ENCODE peak calls at places on chromosomes 12 and 14, in seven cellular contexts. R is A549, C is hepatocyte, X is adrenal gland, P is spleen, E is tibial nerve, S is neural progenitor cell. G is an unnamed sample. For H3K4me1, the result is how much of the 10 kb centered on the place peaks cover.

GRCh38 chr12:40988831-40989230 is 199.3 kb upstream of the PDZRN4 start:
- DNase-seq in R (no peak), C (no peak), X (no peak), P (no peak), E (no peak), S (no peak), G (no peak)

GRCh38 chr12:119512772-119513497 is 80.6 kb upstream of the TMEM233 start:
- DNase-seq in R (no peak), C (peak), X (peak), P (no peak), E (peak), S (peak), G (no peak)

GRCh38 chr12:22333751-22334695 is 484 bp downstream of the ST8SIA1 start:
- DNase-seq in R (no peak), C (peak), X (peak), P (peak), E (no peak), S (peak), G (peak)

GRCh38 chr14:95248422-95248821 is 71.3 kb downstream of the CLMN start:
- DNase-seq in R (peak), C (no peak), X (no peak), P (peak), E (no peak), S (no peak), G (peak)

GRCh38 chr12:124744659-124745467 is 118.8 kb downstream of the SCARB1 start:
- DNase-seq in R (peak), C (no peak), X (no peak), P (no peak), E (no peak), S (no peak), G (no peak)

GRCh38 chr12:56629459-56630179 is 507 bp downstream of the BAZ2A start:
- DNase-seq in R (peak), C (peak), X (peak), P (no peak), E (no peak), S (peak), G (no peak)

GRCh38 chr14:73738518-73739173 is 24.5 kb upstream of the PNMA1 start:
- DNase-seq in R (no peak), C (peak), X (no peak), P (peak), E (no peak), S (no peak), G (no peak)

GRCh38 chr12:67940780-67941243 is 48.4 kb upstream of the IFNG-AS1 start:
- DNase-seq in R (no peak), C (peak), X (no peak), P (no peak), E (no peak), S (no peak), G (no peak)

GRCh38 chr12:56221233-56221756 is 427 bp downstream of the RNF41 start:
- DNase-seq in R (peak), C (peak), X (peak), P (peak), E (peak), S (peak), G (peak)

GRCh38 chr14:43894534-43894933 is 612.5 kb downstream of the FSCB start:
- DNase-seq in R (no peak), C (no peak), X (no peak), P (no peak), E (no peak), S (peak), G (no peak)

GRCh38 chr12:58814036-58814435 is 106.3 kb downstream of the LRIG3 start:
- DNase-seq in R (no peak), C (no peak), X (no peak), P (no peak), E (no peak), S (no peak), G (no peak)

GRCh38 chr12:42426733-42427132 is 100.8 kb downstream of the PPHLN1 start:
- DNase-seq in R (peak), C (no peak), X (no peak), P (no peak), E (no peak), S (peak), G (no peak)

GRCh38 chr12:32811686-32812392 is 56.1 kb upstream of the YARS2 start:
- DNase-seq in R (no peak), C (no peak), X (no peak), P (no peak), E (no peak), S (no peak), G (no peak)

GRCh38 chr12:1914116-1914911 is 4.1 kb downstream of the CACNA2D4 start:
- DNase-seq in R (no peak), C (no peak), X (peak), P (peak), E (peak), S (no peak), G (peak)

GRCh38 chr12:58530421-58531067 is 389.8 kb downstream of the LRIG3 start:
- DNase-seq in R (no peak), C (no peak), X (no peak), P (no peak), E (no peak), S (no peak), G (no peak)

GRCh38 chr12:114407566-114408411 is 1.8 kb upstream of the TBX5 start:
- DNase-seq in R (no peak), C (peak), X (no peak), P (no peak), E (no peak), S (no peak), G (no peak)

GRCh38 chr12:56469007-56469930 is 891 bp downstream of the SPRYD4 start:
- DNase-seq in R (peak), C (no peak), X (peak), P (peak), E (no peak), S (no peak), G (no peak)

GRCh38 chr14:52313903-52314481 is at the start of gene PTGER2:
- DNase-seq in R (peak), C (peak), X (peak), P (peak), E (peak), S (peak), G (peak)

GRCh38 chr14:94193776-94194175 is 19.7 kb downstream of the PPP4R4 start:
- DNase-seq in R (no peak), C (no peak), X (no peak), P (no peak), E (no peak), S (no peak), G (no peak)

GRCh38 chr12:109840349-109841073 is 7.3 kb upstream of the TRPV4 start:
- DNase-seq in R (peak), C (no peak), X (no peak), P (no peak), E (no peak), S (peak), G (no peak)

GRCh38 chr12:85829391-85829790 is 6.8 kb downstream of the RASSF9 start:
- DNase-seq in R (no peak), C (no peak), X (no peak), P (no peak), E (no peak), S (no peak), G (no peak)

GRCh38 chr12:32307352-32307751 is 92.0 kb upstream of the FGD4 start:
- DNase-seq in R (no peak), C (no peak), X (no peak), P (no peak), E (no peak), S (no peak), G (no peak)

GRCh38 chr14:31162910-31163649 is 44.5 kb downstream of the HECTD1 start:
- DNase-seq in R (no peak), C (no peak), X (no peak), P (no peak), E (no peak), S (no peak), G (no peak)

GRCh38 chr12:106248849-106249371 is 1.1 kb upstream of the CKAP4 start:
- DNase-seq in R (no peak), C (no peak), X (no peak), P (peak), E (no peak), S (no peak), G (peak)

GRCh38 chr14:75334191-75335051 is 55.8 kb downstream of the FOS start:
- DNase-seq in R (no peak), C (no peak), X (peak), P (peak), E (peak), S (no peak), G (peak)

GRCh38 chr12:108832730-108833354 is 24.5 kb downstream of the SSH1 start:
- DNase-seq in R (no peak), C (no peak), X (no peak), P (peak), E (no peak), S (no peak), G (no peak)

GRCh38 chr12:57927086-57927485 is 14.3 kb upstream of the ATP23 start:
- DNase-seq in R (no peak), C (no peak), X (no peak), P (no peak), E (no peak), S (no peak), G (no peak)

GRCh38 chr12:70724444-70724843 is 87.2 kb upstream of the PTPRB start:
- DNase-seq in R (no peak), C (no peak), X (no peak), P (no peak), E (no peak), S (peak), G (no peak)

GRCh38 chr12:92188517-92189188 is 43.0 kb upstream of the BTG1 start:
- DNase-seq in R (no peak), C (peak), X (no peak), P (no peak), E (no peak), S (no peak), G (no peak)

GRCh38 chr14:52313493-52313881 is 625 bp upstream of the PTGER2 start:
- DNase-seq in R (no peak), C (no peak), X (no peak), P (no peak), E (no peak), S (no peak), G (no peak)

GRCh38 chr14:67260965-67261364 is 19.7 kb downstream of the PALS1 start:
- DNase-seq in R (no peak), C (no peak), X (no peak), P (no peak), E (no peak), S (no peak), G (no peak)

GRCh38 chr12:46818654-46819053 is 7.1 kb downstream of the SLC38A4 start:
- DNase-seq in R (no peak), C (no peak), X (no peak), P (no peak), E (no peak), S (no peak), G (no peak)

DNA sequence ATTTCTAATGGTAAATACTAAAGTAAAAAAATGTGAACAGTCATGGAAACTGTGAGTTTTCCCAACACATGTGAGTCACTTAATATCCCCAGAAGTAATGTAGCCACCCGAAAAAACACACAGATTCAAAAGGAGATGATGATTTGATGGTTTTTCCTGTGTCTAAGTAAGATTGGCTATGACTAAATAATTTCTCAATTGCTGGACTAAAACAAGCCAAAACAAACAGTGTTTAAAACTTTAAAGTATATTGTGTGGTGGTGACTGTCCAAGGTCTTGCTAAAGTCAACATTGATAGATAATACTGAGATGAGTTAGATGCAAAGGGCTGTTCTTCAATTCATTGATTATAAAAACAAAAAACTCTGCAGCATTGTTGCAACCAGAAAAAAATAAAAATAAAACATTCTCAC is 89.6 kb upstream of the SOX5 start:
- DNase-seq in R (no peak), C (peak), X (no peak), P (no peak), E (no peak), S (no peak), G (no peak)
- H3K4me1 ChIP-seq in R (under half), C (under half), X (under half), P (under half), E (under half), S (under half), G (under half)

DNA sequence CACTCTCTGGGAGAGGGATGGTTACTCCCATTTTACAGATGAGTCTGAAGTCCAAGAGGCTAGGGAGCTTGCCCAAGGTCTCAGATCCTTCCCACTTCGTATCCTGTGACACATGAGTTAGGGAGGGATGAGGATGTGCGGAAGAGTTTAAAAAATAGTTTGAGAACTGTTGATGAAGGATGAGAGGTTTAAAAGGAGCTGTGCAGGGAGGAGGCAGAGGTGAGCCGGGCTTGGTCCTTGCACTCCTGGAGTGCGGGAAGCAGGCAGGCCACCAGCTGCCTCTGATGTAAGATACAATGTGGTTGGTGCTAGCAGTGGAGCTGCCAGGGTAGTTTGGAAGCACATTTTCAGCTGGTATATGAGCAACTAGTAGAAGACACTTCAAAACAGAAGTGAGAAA is 46.5 kb downstream of the TSPAN9 start:
- DNase-seq in R (no peak), C (no peak), X (no peak), P (no peak), E (no peak), S (no peak), G (no peak)
- TF ChIP-seq CTCF in R (no peak), C (no peak), X (no peak), P (no peak), E (no peak), S (no peak), G (no peak)

GRCh38 chr14:34691173-34691572 is 23.2 kb downstream of the CFL2 start:
- DNase-seq in R (no peak), C (no peak), X (no peak), P (no peak), E (no peak), S (no peak), G (no peak)
- H3K27ac ChIP-seq in R (no peak), C (no peak), X (no peak), P (no peak), E (no peak), S (no peak), G (no peak)

GRCh38 chr14:100143523-100143922 is 15.9 kb downstream of the DEGS2 start:
- DNase-seq in R (no peak), C (no peak), X (no peak), P (no peak), E (no peak), S (no peak), G (no peak)
- H3K4me1 ChIP-seq in R (under half), C (half or more), X (under half), P (half or more), E (under half), S (under half), G (under half)

GRCh38 chr14:20657216-20658211 is 16.0 kb upstream of the OR6S1 start:
- DNase-seq in R (peak), C (peak), X (no peak), P (peak), E (no peak), S (peak), G (no peak)
- TF ChIP-seq CTCF in R (peak), C (peak), X (no peak), P (peak), E (no peak), S (peak), G (no peak)

DNA sequence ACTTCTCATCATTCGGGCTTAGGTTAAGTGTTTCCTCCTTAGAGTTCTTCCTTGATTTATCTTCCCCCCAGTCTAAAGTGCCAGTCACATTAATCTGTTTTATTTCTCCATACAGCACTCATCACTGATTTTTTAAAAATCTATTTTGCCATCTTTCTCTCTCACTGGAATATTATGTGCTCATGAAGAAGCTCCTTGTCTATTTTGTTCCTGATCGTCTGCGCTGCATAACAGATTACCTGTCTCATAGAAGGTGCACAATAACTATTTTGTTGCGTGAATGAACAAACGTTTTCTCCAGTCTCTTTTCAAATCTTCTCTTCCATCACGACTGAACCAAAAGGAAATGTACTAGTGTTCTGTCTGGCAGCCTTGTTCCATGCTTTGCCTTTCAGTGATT is 2.7 kb downstream of the ERP29 start:
- DNase-seq in R (no peak), C (no peak), X (no peak), P (no peak), E (no peak), S (no peak), G (no peak)
- H3K27ac ChIP-seq in R (no peak), C (no peak), X (no peak), P (no peak), E (no peak), S (no peak), G (no peak)

GRCh38 chr12:53057816-53058500 is 8.1 kb downstream of the TNS2 start:
- DNase-seq in R (no peak), C (peak), X (no peak), P (no peak), E (peak), S (no peak), G (peak)

GRCh38 chr12:53059434-53060063 is 9.7 kb downstream of the TNS2 start:
- DNase-seq in R (no peak), C (no peak), X (no peak), P (no peak), E (no peak), S (no peak), G (no peak)

GRCh38 chr12:53060721-53061276 is 10.9 kb downstream of the TNS2 start:
- DNase-seq in R (no peak), C (peak), X (no peak), P (peak), E (no peak), S (no peak), G (peak)

GRCh38 chr12:53060064-53060720 is 10.3 kb downstream of the TNS2 start:
- DNase-seq in R (no peak), C (no peak), X (no peak), P (no peak), E (no peak), S (no peak), G (no peak)

DNA sequence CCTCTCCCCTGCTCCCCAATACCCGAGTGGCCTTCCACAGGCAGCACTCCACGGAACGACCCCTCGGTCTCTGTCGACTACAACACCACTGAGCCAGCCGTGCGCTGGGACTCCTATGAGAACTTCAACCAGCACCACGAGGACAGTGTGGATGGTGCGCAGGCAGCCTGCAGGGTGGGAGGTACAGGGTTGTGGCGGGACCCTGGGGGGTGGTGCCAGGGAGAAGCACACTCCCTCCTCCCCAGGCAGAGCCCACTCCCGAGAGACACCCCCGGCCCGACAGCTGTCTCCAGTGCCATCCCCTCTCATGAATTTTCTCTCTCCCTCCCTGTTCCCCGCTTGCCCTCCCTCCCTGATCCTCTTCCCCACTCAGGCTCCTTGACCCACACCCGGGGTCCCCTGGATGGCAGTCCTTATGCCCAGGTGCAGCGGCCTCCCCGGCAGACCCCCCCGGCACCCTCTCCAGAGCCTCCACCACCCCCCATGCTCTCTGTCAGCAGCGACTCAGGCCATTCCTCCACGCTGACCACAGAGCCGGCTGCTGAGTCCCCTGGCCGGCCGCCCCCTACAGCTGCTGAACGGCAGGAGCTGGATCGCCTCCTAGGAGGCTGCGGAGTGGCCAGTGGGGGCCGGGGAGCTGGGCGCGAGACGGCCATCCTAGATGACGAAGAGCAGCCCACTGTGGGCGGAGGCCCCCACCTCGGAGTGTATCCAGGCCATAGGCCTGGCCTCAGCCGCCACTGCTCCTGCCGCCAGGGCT is 9.0 kb downstream of the TNS2 start:
- DNase-seq in R (no peak), C (no peak), X (no peak), P (peak), E (peak), S (no peak), G (no peak)
- H3K4me1 ChIP-seq in R (under half), C (under half), X (under half), P (half or more), E (half or more), S (under half), G (half or more)

GRCh38 chr14:99521176-99522024 is 40.2 kb downstream of the CCNK start:
- DNase-seq in R (no peak), C (no peak), X (no peak), P (peak), E (no peak), S (no peak), G (no peak)
- TF ChIP-seq CTCF in R (no peak), C (no peak), X (no peak), P (no peak), E (no peak), S (no peak), G (no peak)